ENCODE peak calls at places on chromosomes 5 and 9, in six cellular contexts. N is BJ, K is astrocyte of the cerebellum, B is NCI-H1105 treated with DMSO at 0.1 percent for 48 hours, Z is anterior cingulate cortex, M is mesenteric fat pad. T is an unnamed sample.

GRCh38 chr9:127166651-127167524 is 44.5 kb upstream of the ANGPTL2 start:
- DNase-seq in N (no peak), K (no peak), B (no peak), Z (no peak), M (no peak), T (no peak)

GRCh38 chr5:123610209-123610608 is 98.2 kb downstream of the CSNK1G3 start:
- DNase-seq in N (no peak), K (no peak), B (no peak), Z (no peak), M (no peak), T (no peak)

GRCh38 chr9:77375956-77376532 is 198.7 kb downstream of the VPS13A start:
- DNase-seq in N (no peak), K (no peak), B (no peak), Z (no peak), M (peak; percentile 37), T (no peak)

GRCh38 chr5:37552770-37553719 is 173.9 kb downstream of the WDR70 start:
- DNase-seq in N (no peak), K (peak; percentile 60), B (no peak), Z (no peak), M (no peak), T (no peak)

GRCh38 chr5:129899454-129899853 is 4.8 kb upstream of the CHSY3 start:
- DNase-seq in N (no peak), K (peak; percentile 26), B (no peak), Z (no peak), M (no peak), T (no peak)

GRCh38 chr9:34374905-34375552 is 1.7 kb downstream of the MYORG start:
- DNase-seq in N (no peak), K (no peak), B (no peak), Z (no peak), M (no peak), T (no peak)

GRCh38 chr5:135055385-135055784 is 21.4 kb upstream of the PITX1 start:
- DNase-seq in N (no peak), K (no peak), B (no peak), Z (no peak), M (no peak), T (no peak)

GRCh38 chr5:147187163-147187562 is 47.7 kb upstream of the STK32A start:
- DNase-seq in N (no peak), K (no peak), B (no peak), Z (no peak), M (no peak), T (no peak)

GRCh38 chr5:14870347-14871083 is 1.1 kb downstream of the ANKH start:
- DNase-seq in N (no peak), K (no peak), B (peak; percentile 31), Z (peak; percentile 30), M (no peak), T (no peak)

GRCh38 chr5:138370537-138370936 is 18.1 kb downstream of the KDM3B start:
- DNase-seq in N (no peak), K (no peak), B (no peak), Z (no peak), M (no peak), T (no peak)

GRCh38 chr5:113047234-113047633 is 70.6 kb downstream of the DCP2 start:
- DNase-seq in N (no peak), K (no peak), B (no peak), Z (no peak), M (no peak), T (no peak)

GRCh38 chr5:37770791-37771190 is 69.0 kb downstream of the GDNF start:
- DNase-seq in N (no peak), K (no peak), B (no peak), Z (no peak), M (no peak), T (no peak)

GRCh38 chr5:87020099-87020934 is 247.4 kb upstream of the RASA1 start:
- DNase-seq in N (no peak), K (no peak), B (no peak), Z (peak; percentile 64), M (no peak), T (no peak)

GRCh38 chr5:34474573-34475021 is 181.5 kb upstream of the RAI14 start:
- DNase-seq in N (no peak), K (peak; percentile 49), B (peak; percentile 59), Z (no peak), M (no peak), T (no peak)

GRCh38 chr5:158759276-158759675 is 340.4 kb downstream of the EBF1 start:
- DNase-seq in N (no peak), K (no peak), B (no peak), Z (no peak), M (no peak), T (no peak)